ENCODE peak calls at places on chromosomes 11 and 22, in four cellular contexts. U is tibial nerve, N is tibial artery, E is cardiac muscle cell. X is an unnamed sample. For H3K4me1, the result is how much of the 10 kb centered on the place peaks cover.

GRCh38 chr11:114290503-114291239 is 5.5 kb upstream of the NNMT start:
- DNase-seq in N (no peak), E (no peak), U (no peak), X (no peak)

GRCh38 chr11:11010624-11011127 is 152.8 kb upstream of the ZBED5 start:
- DNase-seq in N (peak), U (no peak), E (no peak), X (peak)

GRCh38 chr11:108224908-108225786 is 2.3 kb downstream of the ATM start:
- DNase-seq in U (no peak), E (no peak), N (no peak), X (no peak)

GRCh38 chr11:79762271-79762935 is 321.6 kb upstream of the TENM4 start:
- DNase-seq in U (no peak), E (no peak), N (no peak), X (no peak)

GRCh38 chr11:122069946-122070345 is 46.1 kb downstream of the BLID start:
- DNase-seq in U (peak), N (peak), E (peak), X (peak)

GRCh38 chr11:112644410-112645131 is 316.6 kb upstream of the NCAM1 start:
- DNase-seq in U (no peak), E (no peak), N (no peak), X (no peak)

GRCh38 chr11:120182790-120183491 is 27.9 kb upstream of the OAF start:
- DNase-seq in N (no peak), E (no peak), U (no peak), X (peak)

GRCh38 chr22:24305260-24305692 is 34.6 kb downstream of the SPECC1L start:
- DNase-seq in U (no peak), E (peak), N (no peak), X (no peak)

GRCh38 chr11:134532176-134532920 is 120.3 kb upstream of the B3GAT1 start:
- DNase-seq in N (no peak), E (no peak), U (no peak), X (peak)

GRCh38 chr11:1546077-1546535 is 26.0 kb downstream of the DUSP8 start:
- DNase-seq in U (no peak), N (no peak), E (no peak), X (no peak)

GRCh38 chr11:2091786-2092463 is 47.3 kb downstream of the IGF2 start:
- DNase-seq in N (peak), E (no peak), U (no peak), X (no peak)

GRCh38 chr22:23222033-23222840 is 41.9 kb downstream of the BCR start:
- DNase-seq in E (no peak), U (no peak), N (no peak), X (no peak)

GRCh38 chr22:23221351-23221804 is 41.1 kb downstream of the BCR start:
- DNase-seq in N (no peak), E (no peak), U (no peak), X (no peak)

GRCh38 chr22:23219317-23219716 is 39.0 kb downstream of the BCR start:
- DNase-seq in E (no peak), U (no peak), N (no peak), X (no peak)

GRCh38 chr22:23219787-23220484 is 39.6 kb downstream of the BCR start:
- DNase-seq in E (peak), N (no peak), U (no peak), X (no peak)

DNA sequence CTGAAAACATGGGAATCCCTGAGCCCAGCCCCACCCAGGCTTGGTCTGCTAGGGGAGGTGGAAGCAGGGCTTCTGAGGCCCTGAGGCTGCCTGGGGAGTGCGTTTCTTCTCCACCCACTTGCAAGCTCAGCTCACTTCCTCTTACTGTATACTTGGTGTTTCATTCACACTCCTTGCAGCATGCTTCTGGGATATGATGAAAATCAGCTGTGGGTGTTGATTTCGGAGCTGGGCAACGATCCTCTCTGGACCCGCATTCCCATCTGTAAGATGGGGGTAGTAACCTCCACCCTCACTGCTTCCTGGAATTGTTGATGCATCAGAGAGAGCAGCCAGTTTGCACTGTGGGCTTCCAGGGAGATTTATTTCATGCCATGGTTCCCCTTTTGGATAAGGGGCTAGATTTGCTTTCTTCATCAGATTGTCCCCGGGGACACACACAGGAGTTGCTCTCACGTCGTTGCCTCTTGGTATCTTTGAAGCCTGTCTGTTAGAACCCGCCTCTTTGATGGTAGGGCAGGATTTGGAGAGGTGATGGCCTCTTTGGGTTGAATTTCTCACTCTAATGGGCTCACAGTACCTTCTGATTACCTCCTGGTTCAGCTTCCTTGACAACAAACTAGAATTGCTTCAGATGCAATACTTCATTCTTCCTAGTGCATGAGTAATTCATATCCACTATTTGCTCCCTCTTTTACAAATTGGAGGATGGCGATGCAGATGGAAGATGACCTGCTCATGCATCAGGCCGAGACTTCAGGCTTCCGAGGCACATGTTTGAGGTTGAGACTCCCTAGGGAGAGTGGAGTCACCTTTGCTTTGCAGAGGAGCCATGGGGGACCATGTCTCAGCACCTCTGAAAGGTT is 40.4 kb downstream of the BCR start:
- DNase-seq in E (peak), U (no peak), N (no peak), X (no peak)
- H3K4me1 ChIP-seq in E (under half), U (under half), N (under half), X (under half)

DNA sequence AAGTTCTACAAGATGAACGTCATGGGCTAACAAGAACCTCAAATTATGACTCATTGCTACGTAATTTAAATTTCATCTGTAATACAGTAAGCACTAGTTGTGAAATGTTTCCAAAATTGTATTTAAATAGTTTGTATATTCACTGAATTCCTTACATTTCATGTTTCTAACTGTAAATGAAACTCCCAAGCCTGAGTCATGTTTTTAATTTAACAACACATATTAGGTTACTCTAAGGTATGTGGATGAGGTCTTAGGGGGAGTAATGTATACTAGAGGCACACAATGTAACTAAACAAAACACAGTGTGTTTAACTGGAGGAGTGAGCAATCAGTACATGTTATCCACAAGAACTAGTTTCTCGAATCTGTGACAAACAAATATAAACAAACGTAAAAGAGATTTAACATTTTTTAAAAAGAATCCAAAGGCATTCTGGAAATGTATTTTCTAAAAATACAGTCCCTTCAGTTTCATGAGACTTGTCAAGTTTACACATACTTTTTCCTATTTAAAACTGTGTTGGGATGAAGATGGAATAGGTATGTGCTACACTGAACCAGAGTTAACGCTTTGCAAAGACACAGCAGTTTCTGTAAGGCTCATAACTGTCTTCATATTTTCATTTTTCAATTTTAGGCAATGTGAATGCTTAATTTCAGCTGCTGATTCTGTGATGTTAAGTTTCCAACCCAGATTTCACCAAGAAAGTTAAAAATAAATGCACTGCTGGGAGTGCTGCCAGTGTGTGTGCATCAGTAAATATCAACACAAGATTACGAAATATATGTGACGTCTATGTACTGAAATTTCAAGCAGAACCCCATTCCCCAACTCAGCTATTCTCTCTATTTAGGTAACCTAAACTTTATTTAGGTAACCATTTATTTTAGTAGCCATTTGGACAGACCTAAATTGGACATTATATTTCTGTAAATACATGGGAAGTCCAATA is 52.6 kb downstream of the PITPNB start:
- DNase-seq in U (peak), E (peak), N (peak), X (peak)
- H3K4me1 ChIP-seq in U (under half), E (under half), N (under half), X (under half)

DNA sequence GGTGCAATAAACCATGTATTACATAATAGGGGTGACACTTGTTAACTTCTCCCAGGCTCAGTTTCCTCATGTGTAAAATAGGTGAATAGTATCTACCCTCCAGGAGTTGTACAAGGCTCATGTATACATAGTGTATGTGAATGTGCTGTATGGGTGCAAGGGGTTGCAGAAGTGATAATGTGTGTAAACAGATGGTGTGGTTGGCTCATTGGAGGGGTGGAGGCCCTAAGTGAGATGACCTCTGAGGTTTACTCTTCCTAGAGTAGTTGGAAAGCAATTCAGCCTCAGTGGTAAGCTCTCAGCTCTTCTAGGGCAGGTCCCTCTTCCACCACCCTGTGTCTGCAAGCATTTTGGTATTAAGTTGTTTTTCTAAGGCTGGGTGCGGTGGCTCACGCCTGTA is 102.4 kb downstream of the PTPRJ start:
- DNase-seq in E (no peak), N (no peak), U (no peak), X (no peak)
- H3K4me1 ChIP-seq in E (under half), N (under half), U (under half), X (under half)

GRCh38 chr11:62882428-62882742 is 1.7 kb downstream of the SLC3A2 start:
- DNase-seq in N (no peak), E (no peak), U (no peak), X (no peak)
- H3K4me1 ChIP-seq in N (under half), E (under half), U (under half), X (under half)

GRCh38 chr22:46738642-46738960 is 549 bp upstream of the CERK start:
- DNase-seq in U (no peak), E (no peak), N (no peak), X (no peak)

GRCh38 chr22:46735747-46736608 is 2.1 kb downstream of the CERK start:
- DNase-seq in E (no peak), N (no peak), U (no peak), X (peak)

GRCh38 chr22:46737976-46738641 is at the start of gene CERK:
- DNase-seq in U (peak), E (peak), N (peak), X (peak)

GRCh38 chr22:46736705-46737104 is 1.3 kb downstream of the CERK start:
- DNase-seq in U (no peak), N (no peak), E (no peak), X (no peak)

DNA sequence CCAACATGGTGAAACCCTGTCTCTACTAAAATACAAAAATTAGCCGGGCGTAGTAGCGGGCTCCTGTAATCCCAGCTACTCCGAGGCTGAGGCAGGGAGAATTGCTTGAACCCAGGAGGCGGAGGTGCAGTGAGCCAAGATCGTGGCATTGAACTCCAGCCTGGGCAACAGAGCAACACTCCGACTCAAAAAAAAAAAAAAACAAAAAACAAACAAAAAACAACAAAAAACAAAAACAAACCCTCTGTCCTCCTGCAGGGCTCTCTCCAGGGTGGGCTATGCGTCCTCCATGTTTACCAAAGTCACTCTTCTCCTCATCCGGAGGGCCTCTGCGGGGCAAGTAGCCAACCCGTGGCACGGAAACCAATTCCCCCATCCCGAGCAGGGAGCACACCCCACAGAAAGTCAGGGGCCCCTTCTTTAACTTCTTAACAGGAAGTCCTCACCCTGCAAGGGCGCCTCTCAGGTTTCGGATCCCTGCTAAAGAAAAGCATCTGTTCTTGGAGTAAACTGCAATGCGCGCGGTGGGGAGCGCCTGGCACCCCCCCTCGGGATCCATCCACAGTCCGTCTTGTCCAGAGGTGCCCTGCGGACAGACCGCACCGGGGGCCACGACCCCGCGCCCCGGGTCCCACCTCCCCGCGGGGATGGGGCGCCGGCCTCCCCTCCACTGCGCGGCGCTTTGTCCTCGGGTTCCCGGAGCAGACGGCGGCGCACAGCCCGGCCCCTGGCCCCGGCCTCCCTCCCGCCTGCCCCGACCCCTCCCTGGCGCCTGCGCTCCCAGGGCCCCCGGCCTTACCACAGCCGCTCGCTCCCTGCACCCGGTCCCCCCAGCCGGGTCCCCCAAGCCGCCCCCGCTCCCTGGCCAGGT is 712 bp downstream of the CERK start:
- DNase-seq in U (no peak), N (peak), E (peak), X (peak)
- H3K4me1 ChIP-seq in U (under half), N (under half), E (under half), X (half or more)

DNA sequence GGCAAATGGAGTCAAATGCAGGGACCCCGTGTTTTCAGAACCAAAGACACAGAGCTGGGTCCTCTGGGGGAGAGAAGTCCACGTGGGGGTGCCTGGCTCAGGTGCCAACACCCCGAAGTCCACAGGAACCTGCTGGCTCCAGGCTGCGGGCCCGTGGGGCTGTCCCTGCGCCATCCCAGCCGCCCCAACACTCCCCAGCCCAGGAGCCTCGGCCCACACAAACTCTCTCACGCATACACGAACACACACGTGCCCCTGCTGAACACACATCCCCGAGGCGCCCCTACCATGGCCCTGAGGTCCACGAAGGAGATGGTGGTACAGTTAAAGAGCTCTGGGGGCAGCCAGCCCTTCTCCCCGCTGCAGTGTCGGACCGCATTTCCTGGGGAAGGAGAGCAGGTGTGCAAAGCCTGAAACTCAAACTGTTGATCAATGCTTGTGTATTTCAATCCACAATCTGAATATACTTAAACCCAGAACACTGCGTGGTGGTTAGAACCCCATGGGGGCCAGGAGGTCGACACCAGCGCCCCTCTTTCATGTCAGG is 54.7 kb downstream of the TRMU start:
- DNase-seq in U (no peak), N (no peak), E (no peak), X (no peak)
- H3K4me1 ChIP-seq in U (under half), N (under half), E (under half), X (under half)

GRCh38 chr11:12123799-12124198 is 13.4 kb downstream of the MICAL2 start:
- DNase-seq in E (no peak), U (no peak), N (no peak), X (no peak)
- H3K4me1 ChIP-seq in E (half or more), U (under half), N (under half), X (under half)

DNA sequence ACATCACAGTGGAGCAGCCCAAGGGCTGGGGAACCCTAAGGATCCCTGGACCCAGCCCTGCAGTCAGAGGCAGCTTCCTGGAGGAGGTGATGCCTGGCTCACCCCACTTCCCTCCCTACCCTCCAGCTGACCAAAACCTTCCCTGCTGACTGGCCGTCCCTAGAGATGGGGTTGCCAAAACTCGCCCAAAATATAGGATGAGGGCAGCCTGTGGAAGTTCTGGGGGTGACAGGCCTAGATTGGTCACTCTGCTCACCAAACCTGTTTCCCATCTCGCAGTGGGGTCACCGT is 35.0 kb upstream of the PPARA start:
- DNase-seq in E (no peak), N (no peak), U (no peak), X (no peak)
- H3K4me1 ChIP-seq in E (under half), N (under half), U (under half), X (under half)

GRCh38 chr11:57310630-57311086 is 14.1 kb downstream of the TNKS1BP1 start:
- DNase-seq in E (peak), N (peak), U (no peak), X (no peak)
- H3K4me1 ChIP-seq in E (under half), N (under half), U (under half), X (half or more)

DNA sequence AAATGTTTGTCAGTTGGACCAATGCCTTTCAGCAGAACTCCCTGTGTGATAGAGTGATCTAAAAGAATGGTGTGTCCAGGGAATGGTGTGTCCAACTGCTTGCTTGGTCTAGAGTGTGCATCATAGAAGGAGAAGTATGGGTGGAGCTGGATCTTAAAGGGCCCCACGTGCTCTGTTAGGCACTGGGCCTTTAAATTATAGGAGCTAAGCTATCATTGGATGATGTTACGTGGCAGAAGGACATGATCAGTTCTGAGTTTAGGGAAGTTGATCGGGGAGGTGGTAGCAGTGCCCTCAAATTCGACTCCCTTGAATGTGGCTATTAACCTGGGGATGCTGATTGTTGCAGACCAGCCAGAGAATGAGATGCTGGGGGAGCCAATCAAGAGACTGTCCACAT is 16.4 kb downstream of the STX3 start:
- DNase-seq in N (no peak), E (no peak), U (no peak), X (no peak)
- H3K4me1 ChIP-seq in N (under half), E (under half), U (under half), X (under half)

X was measured in psoas muscle.